ENCODE peak calls at places on chromosomes 12 and 14, in four cellular contexts. One of them, this sample, is unnamed.

GRCh38 chr12:41034686-41035085 is 153.4 kb upstream of the PDZRN4 start:
- DNase-seq in GM12864: no peak
- DNase-seq in upper lobe of left lung: no peak
- DNase-seq in BE2C: no peak
- DNase-seq in this sample: no peak

GRCh38 chr14:91067186-91067585 is 6.7 kb upstream of the RPS6KA5 start:
- DNase-seq in GM12864: no peak
- DNase-seq in upper lobe of left lung: no peak
- DNase-seq in BE2C: no peak
- DNase-seq in this sample: peak

GRCh38 chr12:13559318-13559978 is 362.9 kb downstream of the EMP1 start:
- DNase-seq in GM12864: no peak
- DNase-seq in upper lobe of left lung: no peak
- DNase-seq in BE2C: no peak
- DNase-seq in this sample: no peak

GRCh38 chr12:55972045-55972843 is 1.6 kb upstream of the RAB5B start:
- DNase-seq in GM12864: no peak
- DNase-seq in upper lobe of left lung: no peak
- DNase-seq in BE2C: no peak
- DNase-seq in this sample: no peak

GRCh38 chr14:47008732-47009131 is 357.2 kb upstream of the RPL10L start:
- DNase-seq in GM12864: no peak
- DNase-seq in upper lobe of left lung: no peak
- DNase-seq in BE2C: no peak
- DNase-seq in this sample: no peak

GRCh38 chr12:481422-481821 is 21.7 kb downstream of the B4GALNT3 start:
- DNase-seq in GM12864: no peak
- DNase-seq in upper lobe of left lung: peak
- DNase-seq in BE2C: peak
- DNase-seq in this sample: no peak

GRCh38 chr12:19856389-19856788 is 417.1 kb downstream of the AEBP2 start:
- DNase-seq in GM12864: no peak
- DNase-seq in upper lobe of left lung: no peak
- DNase-seq in BE2C: no peak
- DNase-seq in this sample: no peak

GRCh38 chr14:90381011-90381790 is 15.6 kb upstream of the CALM1 start:
- DNase-seq in GM12864: no peak
- DNase-seq in upper lobe of left lung: no peak
- DNase-seq in BE2C: peak
- DNase-seq in this sample: no peak

GRCh38 chr12:115438314-115438713 is 754.3 kb upstream of the TBX3 start:
- DNase-seq in GM12864: no peak
- DNase-seq in upper lobe of left lung: no peak
- DNase-seq in BE2C: no peak
- DNase-seq in this sample: no peak

GRCh38 chr14:24159777-24160498 is 1.1 kb upstream of the IRF9 start:
- DNase-seq in GM12864: no peak
- DNase-seq in upper lobe of left lung: no peak
- DNase-seq in BE2C: no peak
- DNase-seq in this sample: no peak

GRCh38 chr12:50083301-50083700 is 1.8 kb upstream of the SMARCD1 start:
- DNase-seq in GM12864: no peak
- DNase-seq in upper lobe of left lung: no peak
- DNase-seq in BE2C: no peak
- DNase-seq in this sample: no peak

GRCh38 chr14:64855732-64856527 is 23.8 kb downstream of the SPTB start:
- DNase-seq in GM12864: no peak
- DNase-seq in upper lobe of left lung: peak
- DNase-seq in BE2C: no peak
- DNase-seq in this sample: no peak

GRCh38 chr14:54669759-54670630 is 103.1 kb downstream of the SAMD4A start:
- DNase-seq in GM12864: no peak
- DNase-seq in upper lobe of left lung: no peak
- DNase-seq in BE2C: no peak
- DNase-seq in this sample: peak

GRCh38 chr12:57216014-57216891 is at the start of gene NXPH4:
- DNase-seq in GM12864: no peak
- DNase-seq in upper lobe of left lung: peak
- DNase-seq in BE2C: peak
- DNase-seq in this sample: peak

GRCh38 chr12:57735952-57736742 is 2.4 kb downstream of the AGAP2 start:
- DNase-seq in GM12864: no peak
- DNase-seq in upper lobe of left lung: peak
- DNase-seq in BE2C: peak
- DNase-seq in this sample: no peak

GRCh38 chr12:20350495-20350894 is 17.8 kb upstream of the PDE3A start:
- DNase-seq in GM12864: no peak
- DNase-seq in upper lobe of left lung: no peak
- DNase-seq in BE2C: no peak
- DNase-seq in this sample: no peak

GRCh38 chr14:103091041-103091882 is 3.3 kb upstream of the EXOC3L4 start:
- DNase-seq in GM12864: no peak
- DNase-seq in upper lobe of left lung: peak
- DNase-seq in BE2C: peak
- DNase-seq in this sample: peak

GRCh38 chr14:100071545-100071944 is 6.3 kb downstream of the EVL start:
- DNase-seq in GM12864: no peak
- DNase-seq in upper lobe of left lung: no peak
- DNase-seq in BE2C: no peak
- DNase-seq in this sample: peak

GRCh38 chr12:6953417-6954315 is 2.5 kb downstream of the PTPN6 start:
- DNase-seq in GM12864: peak
- DNase-seq in upper lobe of left lung: no peak
- DNase-seq in BE2C: no peak
- DNase-seq in this sample: peak

GRCh38 chr12:63163542-63163941 is 12.5 kb upstream of the AVPR1A start:
- DNase-seq in GM12864: no peak
- DNase-seq in upper lobe of left lung: no peak
- DNase-seq in BE2C: no peak
- DNase-seq in this sample: no peak

GRCh38 chr14:68523994-68524725 is 268.7 kb downstream of the ZFP36L1 start:
- DNase-seq in GM12864: no peak
- DNase-seq in upper lobe of left lung: no peak
- DNase-seq in BE2C: no peak
- DNase-seq in this sample: no peak

GRCh38 chr14:45715946-45716345 is 462.9 kb upstream of the MIS18BP1 start:
- DNase-seq in GM12864: no peak
- DNase-seq in upper lobe of left lung: no peak
- DNase-seq in BE2C: no peak
- DNase-seq in this sample: no peak

DNA sequence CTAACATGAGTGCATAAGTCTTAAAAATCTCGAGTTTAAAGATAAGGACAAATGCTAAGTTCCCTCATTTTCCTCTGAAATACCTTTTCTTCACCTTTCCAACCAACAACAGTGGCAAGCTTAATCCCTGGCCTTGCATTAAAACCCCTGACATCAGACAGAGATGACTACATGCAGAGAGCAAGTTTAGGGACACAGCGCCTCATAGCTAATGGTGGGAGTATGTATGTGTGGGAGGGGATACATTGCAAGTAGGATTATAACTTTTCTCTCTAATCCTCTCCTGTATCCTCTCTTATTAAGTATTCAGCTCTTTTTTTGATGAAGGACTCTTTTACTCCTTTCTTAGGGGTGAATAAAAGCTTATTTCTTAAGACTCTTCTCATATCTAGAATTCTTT is 547.1 kb downstream of the CCER1 start:
- DNase-seq in GM12864: no peak
- DNase-seq in upper lobe of left lung: no peak
- DNase-seq in BE2C: no peak
- DNase-seq in this sample: peak
- TF ChIP-seq CTCF in GM12864: no peak
- TF ChIP-seq CTCF in upper lobe of left lung: no peak
- TF ChIP-seq CTCF in BE2C: peak
- TF ChIP-seq CTCF in this sample: no peak

DNA sequence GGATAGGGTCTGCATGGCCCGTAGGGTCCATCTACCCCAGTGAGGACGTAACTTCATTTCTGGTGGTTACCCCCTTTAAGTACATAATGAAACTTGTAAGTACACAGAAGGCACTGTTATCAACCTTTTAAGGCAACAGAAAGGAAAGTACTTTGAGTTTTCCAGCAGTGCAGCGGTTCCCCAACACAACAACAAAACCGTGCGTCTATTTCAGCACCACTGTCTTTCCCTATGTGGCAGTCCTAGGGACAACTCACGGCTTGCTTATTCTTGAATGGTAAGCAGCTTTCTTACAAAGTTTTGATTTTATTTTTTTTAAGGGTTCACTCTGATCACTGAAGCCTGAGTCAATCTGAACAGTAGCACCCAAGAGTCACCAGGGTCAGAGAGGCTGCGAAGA is 46.3 kb downstream of the FOXN3 start:
- DNase-seq in GM12864: no peak
- DNase-seq in upper lobe of left lung: no peak
- DNase-seq in BE2C: no peak
- DNase-seq in this sample: no peak
- TF ChIP-seq CTCF in GM12864: no peak
- TF ChIP-seq CTCF in upper lobe of left lung: no peak
- TF ChIP-seq CTCF in BE2C: no peak
- TF ChIP-seq CTCF in this sample: no peak

DNA sequence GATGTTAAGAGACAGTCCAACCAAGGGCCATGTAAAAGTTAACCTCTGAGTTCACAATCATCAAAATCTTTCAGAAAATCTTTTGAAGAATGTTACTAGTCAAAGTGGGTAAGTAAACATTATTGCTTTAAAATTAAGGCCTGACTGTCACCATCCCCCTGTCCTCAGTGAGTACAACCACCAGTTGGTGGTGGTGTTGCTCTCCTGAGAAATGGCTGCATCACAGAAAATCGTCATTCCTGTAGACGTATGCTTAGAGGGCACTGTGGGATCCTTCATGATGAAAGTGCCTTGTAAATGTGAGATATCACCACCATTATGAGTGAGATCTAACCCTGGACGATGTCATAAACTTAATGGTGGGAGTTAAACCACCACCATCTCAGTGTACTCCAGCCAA is 451.2 kb downstream of the RPS29 start:
- DNase-seq in GM12864: no peak
- DNase-seq in upper lobe of left lung: no peak
- DNase-seq in BE2C: no peak
- DNase-seq in this sample: no peak
- TF ChIP-seq CTCF in GM12864: no peak
- TF ChIP-seq CTCF in upper lobe of left lung: no peak
- TF ChIP-seq CTCF in BE2C: no peak
- TF ChIP-seq CTCF in this sample: no peak

DNA sequence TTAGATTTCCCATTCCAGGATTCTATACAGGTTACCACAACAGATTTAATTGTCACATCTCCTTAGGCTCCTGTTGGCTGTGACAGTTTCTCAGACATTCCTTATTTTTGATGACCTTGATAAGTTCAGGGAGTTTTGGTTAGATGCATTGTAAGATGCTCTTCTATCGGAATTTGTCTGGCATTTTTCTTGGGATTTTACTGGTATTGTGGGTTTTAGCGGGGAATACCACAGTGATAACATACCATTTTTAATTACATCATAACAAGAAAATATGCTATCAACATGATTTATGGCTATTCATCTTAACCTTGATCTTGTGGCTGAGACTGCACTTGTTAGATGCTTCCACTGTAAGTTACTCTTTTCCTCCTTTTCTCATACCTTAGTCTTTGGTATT is 217.5 kb upstream of the PPFIA2 start:
- DNase-seq in GM12864: no peak
- DNase-seq in upper lobe of left lung: no peak
- DNase-seq in BE2C: no peak
- DNase-seq in this sample: no peak
- TF ChIP-seq CTCF in GM12864: no peak
- TF ChIP-seq CTCF in upper lobe of left lung: no peak
- TF ChIP-seq CTCF in BE2C: no peak
- TF ChIP-seq CTCF in this sample: no peak

DNA sequence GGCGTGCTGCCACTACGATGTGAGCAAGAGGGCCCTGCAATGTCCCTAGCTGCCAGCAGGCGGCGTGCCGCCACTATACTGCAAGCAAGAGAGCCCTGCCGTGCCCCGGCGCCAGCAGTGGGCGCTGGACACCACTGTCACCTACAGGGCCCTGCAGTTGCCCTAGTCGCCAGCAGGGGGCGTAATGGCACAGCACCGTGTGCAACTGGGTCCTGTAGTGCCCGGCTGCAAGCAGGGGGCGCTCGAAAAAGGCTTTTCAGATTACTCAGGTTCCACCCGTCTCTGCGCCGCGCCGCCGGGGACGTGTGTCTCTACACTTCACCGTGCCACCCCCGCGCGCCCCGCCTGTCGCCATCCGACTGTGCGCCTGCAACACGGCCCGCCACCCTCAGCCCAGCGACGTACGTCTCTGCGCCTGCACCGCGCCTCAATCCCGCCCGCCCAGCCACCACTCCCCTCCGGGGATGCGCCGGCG is 1356.9 kb downstream of the TMEM121 start:
- DNase-seq in GM12864: no peak
- DNase-seq in upper lobe of left lung: peak
- DNase-seq in BE2C: peak
- DNase-seq in this sample: peak
- TF ChIP-seq CTCF in GM12864: peak
- TF ChIP-seq CTCF in upper lobe of left lung: peak
- TF ChIP-seq CTCF in BE2C: peak
- TF ChIP-seq CTCF in this sample: peak

GRCh38 chr12:85664429-85664828 is 171.8 kb downstream of the RASSF9 start:
- DNase-seq in GM12864: no peak
- DNase-seq in upper lobe of left lung: no peak
- DNase-seq in BE2C: no peak
- DNase-seq in this sample: no peak
- TF ChIP-seq CTCF in GM12864: no peak
- TF ChIP-seq CTCF in upper lobe of left lung: no peak
- TF ChIP-seq CTCF in BE2C: no peak
- TF ChIP-seq CTCF in this sample: no peak

DNA sequence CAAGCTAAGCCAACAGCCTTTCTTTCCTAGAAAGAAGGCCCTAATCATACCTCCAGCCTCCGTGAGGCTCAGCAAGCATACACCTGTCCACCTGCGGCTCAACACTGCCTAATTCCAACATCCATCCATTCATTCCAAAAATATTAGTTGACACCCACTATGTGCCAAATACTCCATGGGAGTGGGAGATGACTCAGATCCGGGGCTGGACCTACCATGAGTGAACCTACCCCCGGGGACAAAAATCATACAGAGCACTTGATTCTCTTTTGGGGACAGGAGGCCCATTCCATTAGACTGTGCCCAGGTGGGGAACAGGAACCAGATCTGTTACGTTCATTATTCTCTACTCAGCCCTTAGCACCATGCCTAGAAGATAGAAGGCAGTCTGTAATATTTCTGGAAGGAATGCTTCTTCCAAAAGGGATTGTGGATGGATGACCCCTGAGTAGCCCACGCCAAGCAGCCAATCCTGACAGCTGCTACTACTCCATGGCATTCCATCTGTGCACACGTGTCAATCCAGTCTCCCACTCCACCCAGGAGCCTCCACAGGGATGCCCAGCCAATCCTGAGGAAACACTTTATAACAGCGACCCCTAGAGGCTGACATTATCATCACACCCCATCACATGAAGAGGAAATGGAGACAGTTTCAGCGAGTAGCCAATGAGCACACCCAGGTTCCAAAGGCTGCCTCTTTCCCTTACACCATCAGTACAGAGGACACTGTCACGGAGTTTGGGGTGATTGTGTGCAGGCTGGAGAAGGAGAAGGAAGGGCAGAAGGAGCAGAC is 170.7 kb downstream of the ESRRB start:
- DNase-seq in GM12864: no peak
- DNase-seq in upper lobe of left lung: no peak
- DNase-seq in BE2C: peak
- DNase-seq in this sample: peak
- TF ChIP-seq CTCF in GM12864: peak
- TF ChIP-seq CTCF in upper lobe of left lung: no peak
- TF ChIP-seq CTCF in BE2C: peak
- TF ChIP-seq CTCF in this sample: peak